ENCODE peak calls at places on chromosome 19, in ten cellular contexts. A is PC-3, I is A673, Y is cardiac muscle cell, J is H1, W is hepatocyte, B is left lung, O is suprapubic skin, X is neural progenitor cell, L is esophagus muscularis mucosa. V is an unnamed sample. For H3K36me3 and H3K4me1, the result is how much of the 10 kb centered on the place peaks cover.

GRCh38 chr19:6750062-6750461 is 10.6 kb downstream of the TRIP10 start:
- DNase-seq in A (no peak), L (no peak), X (no peak), B (no peak), O (peak), I (no peak), W (no peak), J (no peak), Y (no peak), V (no peak)

GRCh38 chr19:29529646-29530548 is 4.1 kb downstream of the VSTM2B start:
- DNase-seq in J (peak), W (peak), B (no peak), L (no peak), A (no peak), I (no peak), X (peak), Y (peak), O (peak), V (no peak)

GRCh38 chr19:14116918-14117578 is 514 bp downstream of the PRKACA start:
- DNase-seq in Y (no peak), L (no peak), W (peak), J (no peak), I (no peak), X (no peak), B (peak), O (peak), A (no peak), V (peak)

GRCh38 chr19:28883241-28883693 is 329.7 kb downstream of the UQCRFS1 start:
- DNase-seq in X (peak), B (peak), A (no peak), Y (peak), O (peak), W (no peak), J (no peak), L (no peak), I (no peak), V (no peak)

GRCh38 chr19:50573741-50574461 is 5.7 kb upstream of the LRRC4B start:
- DNase-seq in W (no peak), L (no peak), I (no peak), Y (no peak), B (no peak), X (no peak), J (no peak), O (no peak), A (no peak), V (no peak)

GRCh38 chr19:3855321-3855720 is 13.5 kb downstream of the ZFR2 start:
- DNase-seq in I (no peak), W (no peak), Y (no peak), O (no peak), A (peak), X (no peak), L (no peak), B (no peak), J (no peak), V (no peak)

GRCh38 chr19:3793799-3794198 is 7.6 kb upstream of the MATK start:
- DNase-seq in L (no peak), Y (no peak), J (no peak), O (no peak), W (no peak), A (no peak), X (no peak), I (no peak), B (no peak), V (no peak)

GRCh38 chr19:35901854-35902661 is at the start of gene HCST:
- DNase-seq in A (peak), B (peak), W (no peak), I (peak), L (no peak), X (no peak), J (no peak), Y (no peak), O (no peak), V (peak)

DNA sequence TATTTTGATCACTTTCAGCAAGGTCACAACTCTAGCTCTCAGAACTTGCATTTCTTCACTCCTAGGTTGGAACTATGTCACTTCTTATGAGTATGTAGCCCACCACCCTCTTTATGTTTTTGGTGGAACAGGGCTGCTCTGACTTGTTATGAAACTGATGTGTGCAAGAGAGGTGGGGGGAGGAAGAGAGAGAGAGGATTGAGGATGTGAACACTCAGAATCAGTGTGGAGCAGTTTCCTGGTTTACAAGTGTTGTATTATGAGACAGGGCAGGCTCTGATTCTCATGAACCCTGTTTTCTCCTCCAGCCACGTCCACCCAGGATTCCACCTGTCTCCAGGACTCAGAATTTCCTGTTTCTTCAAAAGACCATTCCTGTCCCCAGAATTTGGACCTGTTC is 16.1 kb downstream of the ZNF317 start:
- DNase-seq in B (no peak), X (no peak), J (no peak), A (no peak), W (no peak), L (no peak), I (no peak), Y (no peak), O (no peak), V (no peak)
- H3K36me3 ChIP-seq in B (half or more), X (under half), J (under half), A (half or more), W (under half), L (half or more), I (half or more), Y (under half), O (half or more), V (under half)

GRCh38 chr19:30856786-30857185 is 484.6 kb downstream of the ZNF536 start:
- DNase-seq in Y (no peak), X (no peak), J (peak), I (no peak), A (no peak), W (no peak), L (peak), O (no peak), B (no peak), V (no peak)

GRCh38 chr19:30854207-30854606 is 482.0 kb downstream of the ZNF536 start:
- DNase-seq in L (peak), X (no peak), Y (no peak), I (no peak), O (no peak), W (no peak), B (no peak), A (no peak), J (peak), V (no peak)

GRCh38 chr19:30854661-30855060 is 482.5 kb downstream of the ZNF536 start:
- DNase-seq in A (no peak), O (no peak), X (no peak), Y (no peak), I (no peak), L (peak), B (no peak), W (no peak), J (peak), V (no peak)

GRCh38 chr19:30856376-30856775 is 484.2 kb downstream of the ZNF536 start:
- DNase-seq in O (no peak), I (no peak), L (peak), X (no peak), B (no peak), J (peak), Y (no peak), A (no peak), W (no peak), V (no peak)

DNA sequence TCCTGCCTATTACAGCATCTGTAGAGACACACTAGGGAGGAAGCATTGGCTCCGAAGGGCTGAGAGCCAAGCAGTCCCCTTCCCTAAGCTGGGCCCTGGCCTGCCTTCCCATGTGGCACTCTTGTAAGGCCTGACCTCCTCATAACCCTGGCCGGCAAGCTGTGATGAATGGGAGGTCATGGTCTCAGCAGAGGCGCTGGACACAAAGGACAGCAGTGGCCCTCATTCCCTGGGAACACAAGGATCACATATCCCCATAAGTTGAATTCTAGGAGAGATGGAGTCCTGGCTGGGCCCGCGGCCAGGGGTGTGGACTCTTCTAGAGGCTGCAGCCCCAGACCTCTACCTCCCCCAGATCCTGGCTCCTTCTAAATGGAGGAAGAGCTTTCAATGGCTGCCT is 483.3 kb downstream of the ZNF536 start:
- DNase-seq in X (no peak), A (no peak), L (peak), O (no peak), J (no peak), I (no peak), Y (no peak), B (no peak), W (no peak), V (no peak)
- H3K27ac ChIP-seq in X (no peak), A (no peak), L (no peak), O (no peak), J (no peak), I (no peak), Y (no peak), B (no peak), W (no peak), V (no peak)

GRCh38 chr19:41551711-41552110 is 24.3 kb upstream of the CEACAM21 start:
- DNase-seq in J (no peak), X (no peak), W (no peak), O (no peak), I (no peak), Y (no peak), B (no peak), L (no peak), A (no peak), V (no peak)

GRCh38 chr19:41547569-41547968 is 28.4 kb upstream of the CEACAM21 start:
- DNase-seq in J (no peak), O (no peak), W (no peak), L (no peak), A (no peak), I (no peak), B (no peak), X (no peak), Y (no peak), V (no peak)

GRCh38 chr19:41551212-41551610 is 24.8 kb upstream of the CEACAM21 start:
- DNase-seq in L (no peak), A (no peak), W (no peak), I (no peak), X (no peak), J (no peak), B (no peak), Y (no peak), O (no peak), V (no peak)

GRCh38 chr19:41548047-41548446 is 27.9 kb upstream of the CEACAM21 start:
- DNase-seq in I (no peak), X (no peak), B (no peak), W (no peak), L (no peak), O (no peak), Y (no peak), J (no peak), A (no peak), V (no peak)

DNA sequence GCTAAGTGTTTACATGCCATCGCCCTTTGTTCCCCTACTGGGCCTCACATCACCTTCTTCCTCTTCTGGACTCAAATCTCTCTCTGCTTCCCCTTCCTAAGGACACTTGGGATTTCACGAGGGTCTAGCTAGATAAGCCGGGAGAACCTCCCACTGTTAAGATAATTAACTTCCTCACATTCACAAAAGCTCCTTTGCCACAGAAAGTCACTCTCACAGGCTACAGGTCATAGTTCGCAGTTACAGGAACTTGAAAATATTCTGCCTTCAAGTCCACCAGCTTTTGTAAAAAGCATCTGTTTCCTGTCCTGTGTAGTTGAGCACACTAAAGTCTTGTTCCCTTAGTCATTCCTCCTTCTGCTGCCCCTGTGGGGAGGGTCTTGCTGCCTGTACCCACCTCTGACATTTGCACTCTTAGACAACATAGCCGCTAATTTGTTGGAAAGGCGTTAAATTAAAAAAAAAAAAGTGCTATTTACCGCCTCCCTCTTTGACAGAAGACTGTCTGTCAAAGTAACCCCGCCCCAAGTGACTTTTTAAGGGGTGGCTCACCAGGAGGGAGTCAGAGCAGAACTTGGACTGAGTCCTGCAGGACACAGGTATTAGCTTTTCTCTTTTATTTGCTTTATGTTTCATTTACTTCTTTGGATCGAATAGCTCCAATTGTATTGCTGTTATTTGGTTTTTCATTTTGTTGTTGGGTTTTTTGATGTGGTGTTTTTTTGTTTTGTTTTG is 26.8 kb upstream of the CEACAM21 start:
- DNase-seq in Y (no peak), O (no peak), B (no peak), I (peak), W (no peak), X (peak), A (no peak), J (no peak), L (no peak), V (peak)
- H3K4me1 ChIP-seq in Y (under half), O (under half), B (under half), I (under half), W (under half), X (under half), A (under half), J (under half), L (under half), V (half or more)

GRCh38 chr19:10550336-10550735 is 6.6 kb downstream of the ATG4D start:
- DNase-seq in I (no peak), W (no peak), A (no peak), Y (no peak), B (no peak), J (no peak), L (no peak), X (no peak), O (no peak), V (no peak)

GRCh38 chr19:10549733-10550132 is 6.0 kb downstream of the ATG4D start:
- DNase-seq in X (no peak), J (no peak), Y (no peak), O (no peak), I (no peak), A (no peak), B (no peak), L (no peak), W (no peak), V (no peak)

GRCh38 chr19:10551698-10552301 is 8.1 kb downstream of the ATG4D start:
- DNase-seq in W (no peak), O (no peak), X (no peak), B (no peak), A (peak), I (peak), L (no peak), J (no peak), Y (no peak), V (peak)

GRCh38 chr19:10546817-10547216 is 3.1 kb downstream of the ATG4D start:
- DNase-seq in B (no peak), A (no peak), J (no peak), X (no peak), W (no peak), L (no peak), O (no peak), Y (no peak), I (no peak), V (no peak)

GRCh38 chr19:10548746-10549276 is 5.1 kb downstream of the ATG4D start:
- DNase-seq in B (no peak), J (no peak), X (no peak), L (no peak), W (no peak), Y (no peak), I (no peak), A (no peak), O (no peak), V (no peak)
- H3K36me3 ChIP-seq in B (half or more), J (under half), X (under half), L (half or more), W (under half), Y (under half), I (under half), A (under half), O (half or more), V (under half)

GRCh38 chr19:934865-935422 is 9.1 kb downstream of the ARID3A start:
- DNase-seq in A (peak), X (no peak), W (peak), L (peak), I (no peak), O (peak), Y (no peak), B (peak), J (no peak), V (no peak)
- H3K27ac ChIP-seq in A (no peak), X (no peak), W (peak), L (peak), I (no peak), O (peak), Y (peak), B (peak), J (no peak), V (no peak)

GRCh38 chr19:55642153-55643002 is 1.1 kb upstream of the ZNF581 start:
- DNase-seq in J (peak), B (no peak), I (peak), O (no peak), A (peak), X (peak), L (no peak), W (no peak), Y (peak), V (peak)
- H3K4me1 ChIP-seq in J (under half), B (under half), I (under half), O (half or more), A (under half), X (under half), L (half or more), W (under half), Y (under half), V (under half)

GRCh38 chr19:16535381-16535780 is 6.9 kb downstream of the CHERP start:
- DNase-seq in B (no peak), I (no peak), W (no peak), J (no peak), O (no peak), X (no peak), A (no peak), Y (no peak), L (no peak), V (no peak)
- H3K36me3 ChIP-seq in B (half or more), I (half or more), W (under half), J (under half), O (half or more), X (under half), A (half or more), Y (under half), L (half or more), V (under half)

DNA sequence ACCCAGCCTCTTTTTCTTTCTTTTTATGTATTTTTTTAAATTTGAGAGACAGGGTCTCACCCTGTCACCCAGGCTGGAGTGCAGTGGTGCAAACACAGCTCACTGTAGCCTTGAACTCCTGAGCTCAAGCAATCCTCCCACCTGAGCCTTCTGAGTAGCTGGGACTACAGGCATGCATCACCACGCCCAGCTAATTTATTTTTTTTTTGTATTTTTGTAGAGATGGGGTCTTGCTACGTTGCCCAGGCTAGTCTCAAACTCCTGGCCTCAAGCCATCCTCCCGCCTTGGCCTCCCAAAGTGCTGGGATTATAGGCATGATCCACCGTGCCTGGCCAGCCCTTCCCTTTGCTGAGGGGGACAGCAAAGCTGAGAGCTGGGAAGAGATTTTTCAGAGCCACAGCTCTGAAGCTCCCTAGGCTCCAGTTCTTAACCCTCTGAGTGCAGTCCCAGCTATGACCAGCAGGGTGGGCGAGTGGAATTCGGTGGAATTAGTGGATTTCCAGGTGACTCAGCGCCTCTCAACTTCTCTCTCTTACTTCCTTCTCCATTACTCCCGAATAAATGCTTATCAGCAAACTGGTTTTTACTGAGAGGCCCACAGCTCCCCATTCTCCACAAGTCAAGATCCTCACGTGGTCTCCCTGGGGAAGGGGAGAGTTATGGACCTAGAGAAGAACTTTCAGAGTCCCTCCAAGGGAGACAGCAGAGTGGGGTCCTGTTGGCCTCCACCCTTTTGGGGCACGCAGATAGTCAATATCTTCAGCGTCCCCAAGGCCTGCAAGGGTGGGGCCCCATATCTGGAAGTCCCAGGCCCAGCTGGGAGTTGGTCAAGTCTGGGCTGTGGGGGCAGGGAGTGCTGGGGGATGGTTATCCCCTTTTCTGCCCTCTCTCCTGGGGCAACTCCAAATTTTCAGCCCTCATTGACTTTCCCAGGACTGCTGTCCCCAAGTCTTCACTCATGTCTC is 1.2 kb downstream of the BLVRB start:
- DNase-seq in O (peak), W (peak), J (peak), Y (peak), X (peak), A (peak), B (peak), I (peak), L (peak), V (peak)
- H3K27ac ChIP-seq in O (peak), W (peak), J (no peak), Y (no peak), X (no peak), A (peak), B (peak), I (peak), L (peak), V (peak)

DNA sequence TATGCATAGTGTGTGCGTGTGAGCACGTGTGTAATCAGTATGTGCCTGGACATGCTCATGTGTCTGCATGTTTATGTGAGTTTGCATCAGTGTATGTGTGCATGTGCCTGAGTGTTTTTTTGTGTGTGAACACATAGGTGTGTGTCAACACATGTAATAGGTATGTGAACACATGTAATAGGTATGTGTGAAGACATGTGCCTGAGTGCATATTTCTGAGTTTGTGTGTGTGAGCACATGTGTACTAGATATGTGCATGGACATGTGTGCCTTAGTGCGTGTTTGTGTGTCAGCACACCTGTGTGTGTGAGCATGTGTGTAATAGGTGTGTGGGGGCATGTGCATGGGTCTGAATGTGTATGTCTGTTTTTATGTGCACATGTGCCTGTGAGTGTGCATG is 7.4 kb downstream of the SPPL2B start:
- DNase-seq in I (no peak), X (no peak), L (no peak), O (no peak), W (no peak), J (no peak), Y (no peak), B (no peak), A (no peak), V (no peak)
- H3K4me1 ChIP-seq in I (under half), X (under half), L (under half), O (under half), W (under half), J (under half), Y (under half), B (under half), A (under half), V (under half)

V was measured in CD8-positive, alpha-beta memory T cell.